ENCODE peak calls at places on chromosomes 16 and 17, in six cellular contexts. One of them, this sample, is unnamed.

GRCh38 chr16:57303021-57303909 is 18.8 kb upstream of the PLLP start:
- DNase-seq in sigmoid colon: peak
- DNase-seq in breast epithelium: no peak
- DNase-seq in Peyer's patch: peak
- DNase-seq in thyroid gland: no peak
- DNase-seq in body of pancreas: no peak
- DNase-seq in this sample: no peak

GRCh38 chr16:75288596-75289120 is 37.2 kb upstream of the BCAR1 start:
- DNase-seq in sigmoid colon: no peak
- DNase-seq in breast epithelium: no peak
- DNase-seq in Peyer's patch: peak
- DNase-seq in thyroid gland: peak
- DNase-seq in body of pancreas: no peak
- DNase-seq in this sample: no peak

GRCh38 chr16:47574091-47575054 is 113.2 kb downstream of the PHKB start:
- DNase-seq in sigmoid colon: no peak
- DNase-seq in breast epithelium: no peak
- DNase-seq in Peyer's patch: no peak
- DNase-seq in thyroid gland: no peak
- DNase-seq in body of pancreas: no peak
- DNase-seq in this sample: no peak

GRCh38 chr17:32769846-32770245 is 107.1 kb downstream of the MYO1D start:
- DNase-seq in sigmoid colon: no peak
- DNase-seq in breast epithelium: no peak
- DNase-seq in Peyer's patch: no peak
- DNase-seq in thyroid gland: no peak
- DNase-seq in body of pancreas: no peak
- DNase-seq in this sample: no peak

GRCh38 chr17:19327039-19327776 is 35.3 kb downstream of the B9D1 start:
- DNase-seq in sigmoid colon: peak
- DNase-seq in breast epithelium: peak
- DNase-seq in Peyer's patch: peak
- DNase-seq in thyroid gland: no peak
- DNase-seq in body of pancreas: no peak
- DNase-seq in this sample: no peak

GRCh38 chr17:45384800-45385262 is 47.8 kb downstream of the ARHGAP27 start:
- DNase-seq in sigmoid colon: peak
- DNase-seq in breast epithelium: peak
- DNase-seq in Peyer's patch: peak
- DNase-seq in thyroid gland: peak
- DNase-seq in body of pancreas: peak
- DNase-seq in this sample: no peak

GRCh38 chr16:66603537-66604375 is 748 bp upstream of the CMTM3 start:
- DNase-seq in sigmoid colon: peak
- DNase-seq in breast epithelium: peak
- DNase-seq in Peyer's patch: peak
- DNase-seq in thyroid gland: peak
- DNase-seq in body of pancreas: no peak
- DNase-seq in this sample: no peak

GRCh38 chr17:41126412-41126811 is 2.4 kb upstream of the KRTAP4-12 start:
- DNase-seq in sigmoid colon: no peak
- DNase-seq in breast epithelium: no peak
- DNase-seq in Peyer's patch: no peak
- DNase-seq in thyroid gland: no peak
- DNase-seq in body of pancreas: no peak
- DNase-seq in this sample: no peak

GRCh38 chr17:3596804-3597464 is 12.3 kb downstream of the TRPV1 start:
- DNase-seq in sigmoid colon: no peak
- DNase-seq in breast epithelium: no peak
- DNase-seq in Peyer's patch: no peak
- DNase-seq in thyroid gland: no peak
- DNase-seq in body of pancreas: no peak
- DNase-seq in this sample: no peak

GRCh38 chr17:16052486-16052885 is 52.9 kb downstream of the TTC19 start:
- DNase-seq in sigmoid colon: no peak
- DNase-seq in breast epithelium: no peak
- DNase-seq in Peyer's patch: no peak
- DNase-seq in thyroid gland: no peak
- DNase-seq in body of pancreas: no peak
- DNase-seq in this sample: no peak

GRCh38 chr17:41556931-41557330 is 14.9 kb downstream of the KRT9 start:
- DNase-seq in sigmoid colon: no peak
- DNase-seq in breast epithelium: no peak
- DNase-seq in Peyer's patch: no peak
- DNase-seq in thyroid gland: no peak
- DNase-seq in body of pancreas: no peak
- DNase-seq in this sample: no peak

GRCh38 chr17:82959990-82960418 is 119.4 kb upstream of the METRNL start:
- DNase-seq in sigmoid colon: peak
- DNase-seq in breast epithelium: no peak
- DNase-seq in Peyer's patch: no peak
- DNase-seq in thyroid gland: no peak
- DNase-seq in body of pancreas: no peak
- DNase-seq in this sample: no peak

GRCh38 chr17:74861554-74862107 is 1.9 kb upstream of the GRIN2C start:
- DNase-seq in sigmoid colon: no peak
- DNase-seq in breast epithelium: no peak
- DNase-seq in Peyer's patch: no peak
- DNase-seq in thyroid gland: peak
- DNase-seq in body of pancreas: no peak
- DNase-seq in this sample: no peak

GRCh38 chr16:13898233-13898632 is 21.7 kb upstream of the ERCC4 start:
- DNase-seq in sigmoid colon: no peak
- DNase-seq in breast epithelium: no peak
- DNase-seq in Peyer's patch: no peak
- DNase-seq in thyroid gland: no peak
- DNase-seq in body of pancreas: no peak
- DNase-seq in this sample: no peak

GRCh38 chr16:73339821-73340220 is 291.9 kb upstream of the ZFHX3 start:
- DNase-seq in sigmoid colon: no peak
- DNase-seq in breast epithelium: no peak
- DNase-seq in Peyer's patch: no peak
- DNase-seq in thyroid gland: no peak
- DNase-seq in body of pancreas: no peak
- DNase-seq in this sample: no peak

GRCh38 chr16:29023279-29024278 is 38.7 kb downstream of the LAT start:
- DNase-seq in sigmoid colon: peak
- DNase-seq in breast epithelium: no peak
- DNase-seq in Peyer's patch: no peak
- DNase-seq in thyroid gland: no peak
- DNase-seq in body of pancreas: no peak
- DNase-seq in this sample: no peak

GRCh38 chr16:69113216-69113615 is 7.8 kb downstream of the HAS3 start:
- DNase-seq in sigmoid colon: peak
- DNase-seq in breast epithelium: no peak
- DNase-seq in Peyer's patch: no peak
- DNase-seq in thyroid gland: no peak
- DNase-seq in body of pancreas: no peak
- DNase-seq in this sample: no peak

GRCh38 chr17:64073771-64074703 is 53.6 kb upstream of the ICAM2 start:
- DNase-seq in sigmoid colon: no peak
- DNase-seq in breast epithelium: no peak
- DNase-seq in Peyer's patch: no peak
- DNase-seq in thyroid gland: peak
- DNase-seq in body of pancreas: no peak
- DNase-seq in this sample: no peak

GRCh38 chr17:81379523-81379942 is 15.7 kb upstream of the BAHCC1 start:
- DNase-seq in sigmoid colon: no peak
- DNase-seq in breast epithelium: peak
- DNase-seq in Peyer's patch: peak
- DNase-seq in thyroid gland: peak
- DNase-seq in body of pancreas: peak
- DNase-seq in this sample: no peak

GRCh38 chr17:42795465-42795864 is 3.0 kb downstream of the COA3 start:
- DNase-seq in sigmoid colon: no peak
- DNase-seq in breast epithelium: no peak
- DNase-seq in Peyer's patch: no peak
- DNase-seq in thyroid gland: no peak
- DNase-seq in body of pancreas: no peak
- DNase-seq in this sample: no peak

GRCh38 chr17:42798011-42798382 is 507 bp downstream of the COA3 start:
- DNase-seq in sigmoid colon: no peak
- DNase-seq in breast epithelium: no peak
- DNase-seq in Peyer's patch: peak
- DNase-seq in thyroid gland: no peak
- DNase-seq in body of pancreas: no peak
- DNase-seq in this sample: no peak

GRCh38 chr17:42796066-42796758 is 2.3 kb downstream of the COA3 start:
- DNase-seq in sigmoid colon: no peak
- DNase-seq in breast epithelium: no peak
- DNase-seq in Peyer's patch: peak
- DNase-seq in thyroid gland: no peak
- DNase-seq in body of pancreas: no peak
- DNase-seq in this sample: no peak

GRCh38 chr17:42797067-42798007 is 1.2 kb downstream of the COA3 start:
- DNase-seq in sigmoid colon: no peak
- DNase-seq in breast epithelium: no peak
- DNase-seq in Peyer's patch: peak
- DNase-seq in thyroid gland: no peak
- DNase-seq in body of pancreas: peak
- DNase-seq in this sample: no peak

GRCh38 chr17:42798383-42799380 is at the start of the genes CNTD1 and COA3:
- DNase-seq in sigmoid colon: peak
- DNase-seq in breast epithelium: peak
- DNase-seq in Peyer's patch: peak
- DNase-seq in thyroid gland: peak
- DNase-seq in body of pancreas: peak
- DNase-seq in this sample: no peak
- TF ChIP-seq POLR2A in sigmoid colon: no peak
- TF ChIP-seq POLR2A in breast epithelium: no peak
- TF ChIP-seq POLR2A in Peyer's patch: no peak
- TF ChIP-seq POLR2A in thyroid gland: no peak
- TF ChIP-seq POLR2A in body of pancreas: no peak
- TF ChIP-seq POLR2A in this sample: no peak

GRCh38 chr16:87463722-87464690 is 28.8 kb downstream of the ZCCHC14 start:
- DNase-seq in sigmoid colon: no peak
- DNase-seq in breast epithelium: no peak
- DNase-seq in Peyer's patch: peak
- DNase-seq in thyroid gland: peak
- DNase-seq in body of pancreas: peak
- DNase-seq in this sample: no peak

GRCh38 chr16:87466975-87467501 is 25.8 kb downstream of the ZCCHC14 start:
- DNase-seq in sigmoid colon: no peak
- DNase-seq in breast epithelium: no peak
- DNase-seq in Peyer's patch: no peak
- DNase-seq in thyroid gland: no peak
- DNase-seq in body of pancreas: no peak
- DNase-seq in this sample: no peak

GRCh38 chr16:87468550-87468949 is 24.3 kb downstream of the ZCCHC14 start:
- DNase-seq in sigmoid colon: no peak
- DNase-seq in breast epithelium: no peak
- DNase-seq in Peyer's patch: no peak
- DNase-seq in thyroid gland: no peak
- DNase-seq in body of pancreas: no peak
- DNase-seq in this sample: no peak

GRCh38 chr16:87464691-87465300 is 28.0 kb downstream of the ZCCHC14 start:
- DNase-seq in sigmoid colon: peak
- DNase-seq in breast epithelium: peak
- DNase-seq in Peyer's patch: peak
- DNase-seq in thyroid gland: peak
- DNase-seq in body of pancreas: peak
- DNase-seq in this sample: no peak

DNA sequence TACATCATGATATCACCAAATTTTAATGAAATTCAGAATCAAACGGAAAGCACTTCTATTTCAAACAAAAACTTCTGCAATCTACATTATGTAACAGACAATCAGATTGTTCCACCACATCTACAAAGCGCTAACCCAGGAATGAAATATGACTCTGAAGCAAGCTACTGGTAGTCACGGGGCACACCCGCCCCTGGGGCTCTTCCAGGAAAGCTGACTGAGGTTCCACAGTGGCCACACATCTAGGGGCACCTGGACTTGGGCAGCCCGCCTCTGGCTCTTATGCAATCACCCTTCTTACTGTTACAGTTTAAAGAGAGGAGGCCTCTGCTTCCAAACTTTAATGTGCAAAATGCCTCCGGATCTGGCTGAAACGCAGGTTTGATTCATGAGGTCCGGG is 27.5 kb downstream of the ZCCHC14 start:
- DNase-seq in sigmoid colon: peak
- DNase-seq in breast epithelium: peak
- DNase-seq in Peyer's patch: peak
- DNase-seq in thyroid gland: peak
- DNase-seq in body of pancreas: peak
- DNase-seq in this sample: peak
- H3K4me3 ChIP-seq in sigmoid colon: no peak
- H3K4me3 ChIP-seq in breast epithelium: no peak
- H3K4me3 ChIP-seq in Peyer's patch: peak
- H3K4me3 ChIP-seq in thyroid gland: no peak
- H3K4me3 ChIP-seq in body of pancreas: no peak
- H3K4me3 ChIP-seq in this sample: no peak

GRCh38 chr16:87185313-87185712 is 131.9 kb downstream of the C16orf95 start:
- DNase-seq in sigmoid colon: no peak
- DNase-seq in breast epithelium: no peak
- DNase-seq in Peyer's patch: no peak
- DNase-seq in thyroid gland: no peak
- DNase-seq in body of pancreas: no peak
- DNase-seq in this sample: no peak
- TF ChIP-seq CTCF in sigmoid colon: no peak
- TF ChIP-seq CTCF in breast epithelium: no peak
- TF ChIP-seq CTCF in Peyer's patch: no peak
- TF ChIP-seq CTCF in thyroid gland: no peak
- TF ChIP-seq CTCF in body of pancreas: no peak
- TF ChIP-seq CTCF in this sample: no peak

GRCh38 chr16:67936876-67937605 is 391 bp upstream of the PSMB10 start:
- DNase-seq in sigmoid colon: no peak
- DNase-seq in breast epithelium: peak
- DNase-seq in Peyer's patch: peak
- DNase-seq in thyroid gland: peak
- DNase-seq in body of pancreas: peak
- DNase-seq in this sample: no peak

GRCh38 chr16:67942200-67942509 is 1.8 kb downstream of the LCAT start:
- DNase-seq in sigmoid colon: no peak
- DNase-seq in breast epithelium: no peak
- DNase-seq in Peyer's patch: peak
- DNase-seq in thyroid gland: peak
- DNase-seq in body of pancreas: no peak
- DNase-seq in this sample: no peak

GRCh38 chr16:67940436-67941089 is 3.4 kb downstream of the LCAT start:
- DNase-seq in sigmoid colon: no peak
- DNase-seq in breast epithelium: no peak
- DNase-seq in Peyer's patch: no peak
- DNase-seq in thyroid gland: no peak
- DNase-seq in body of pancreas: no peak
- DNase-seq in this sample: no peak

GRCh38 chr16:67941469-67942199 is 2.3 kb downstream of the LCAT start:
- DNase-seq in sigmoid colon: no peak
- DNase-seq in breast epithelium: no peak
- DNase-seq in Peyer's patch: no peak
- DNase-seq in thyroid gland: no peak
- DNase-seq in body of pancreas: no peak
- DNase-seq in this sample: no peak

GRCh38 chr16:67939507-67940435 is 3.1 kb upstream of the PSMB10 start:
- DNase-seq in sigmoid colon: no peak
- DNase-seq in breast epithelium: no peak
- DNase-seq in Peyer's patch: peak
- DNase-seq in thyroid gland: peak
- DNase-seq in body of pancreas: peak
- DNase-seq in this sample: no peak
- TF ChIP-seq POLR2A in sigmoid colon: no peak
- TF ChIP-seq POLR2A in breast epithelium: no peak
- TF ChIP-seq POLR2A in Peyer's patch: no peak
- TF ChIP-seq POLR2A in thyroid gland: no peak
- TF ChIP-seq POLR2A in body of pancreas: no peak
- TF ChIP-seq POLR2A in this sample: no peak

This sample was measured in esophagus squamous epithelium.